ENCODE peak calls at places on chromosome 1, in five cellular contexts. J is heart left ventricle; P is suprapubic skin; I is aorta; Y is effector memory CD4-positive, alpha-beta T cell. A is an unnamed sample. For H3K4me1, the result is how much of the 10 kb centered on the place peaks cover.

GRCh38 chr1:12543747-12544146 is 74.3 kb downstream of the DHRS3 start:
- DNase-seq in J (no peak), P (no peak), I (no peak), Y (no peak), A (no peak)

GRCh38 chr1:155003766-155004351 is 1.3 kb downstream of the ZBTB7B start:
- DNase-seq in J (peak), P (no peak), I (peak), Y (no peak), A (no peak)

GRCh38 chr1:234684854-234685253 is 74.9 kb upstream of the IRF2BP2 start:
- DNase-seq in J (no peak), P (no peak), I (no peak), Y (no peak), A (no peak)

GRCh38 chr1:66357478-66358197 is 176.3 kb upstream of the SGIP1 start:
- DNase-seq in J (no peak), P (no peak), I (no peak), Y (no peak), A (no peak)

GRCh38 chr1:34066921-34067603 is 98.0 kb downstream of the CSMD2 start:
- DNase-seq in J (no peak), P (no peak), I (no peak), Y (no peak), A (no peak)

GRCh38 chr1:165900576-165901380 is 73.4 kb downstream of the UCK2 start:
- DNase-seq in J (no peak), P (no peak), I (peak), Y (no peak), A (no peak)

GRCh38 chr1:75265792-75266191 is 131.6 kb downstream of the LHX8 start:
- DNase-seq in J (no peak), P (no peak), I (no peak), Y (no peak), A (peak)

GRCh38 chr1:230220478-230220877 is 153.4 kb downstream of the GALNT2 start:
- DNase-seq in J (no peak), P (no peak), I (no peak), Y (no peak), A (no peak)

GRCh38 chr1:24635195-24635843 is 7.8 kb upstream of the SRRM1 start:
- DNase-seq in J (no peak), P (no peak), I (no peak), Y (no peak), A (no peak)

GRCh38 chr1:36492491-36492890 is 9.8 kb upstream of the CSF3R start:
- DNase-seq in J (no peak), P (no peak), I (no peak), Y (no peak), A (no peak)

GRCh38 chr1:59885160-59885832 is 41.3 kb downstream of the CYP2J2 start:
- DNase-seq in J (no peak), P (no peak), I (no peak), Y (no peak), A (no peak)

GRCh38 chr1:59686170-59686569 is 128.6 kb upstream of the HOOK1 start:
- DNase-seq in J (no peak), P (no peak), I (no peak), Y (no peak), A (no peak)

GRCh38 chr1:41390171-41390570 is 28.9 kb downstream of the FOXO6 start:
- DNase-seq in J (no peak), P (no peak), I (no peak), Y (no peak), A (no peak)

DNA sequence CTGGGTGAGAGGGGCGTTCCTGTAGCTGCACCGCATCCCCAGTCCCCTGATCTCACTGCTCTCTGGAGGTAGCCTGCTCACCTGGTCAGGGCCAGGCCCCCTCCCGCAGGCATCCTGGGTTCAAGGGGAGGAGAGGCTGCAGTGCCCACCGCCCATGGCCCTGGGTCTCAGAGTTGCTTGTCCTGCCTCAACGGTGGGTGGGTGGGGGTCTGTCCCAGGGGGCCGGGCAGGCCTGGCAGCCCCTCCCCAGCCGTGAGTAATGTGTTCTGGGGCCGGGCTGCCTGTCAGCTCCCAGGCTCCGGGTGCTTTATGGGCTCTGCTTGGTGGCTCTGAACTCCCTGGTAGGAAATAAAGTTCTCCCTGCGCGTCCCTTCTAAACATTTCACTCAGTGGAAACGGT is 126.9 kb downstream of the CASZ1 start:
- DNase-seq in J (no peak), P (no peak), I (no peak), Y (no peak), A (no peak)
- H3K4me3 ChIP-seq in J (no peak), P (no peak), I (no peak), Y (no peak), A (no peak)

DNA sequence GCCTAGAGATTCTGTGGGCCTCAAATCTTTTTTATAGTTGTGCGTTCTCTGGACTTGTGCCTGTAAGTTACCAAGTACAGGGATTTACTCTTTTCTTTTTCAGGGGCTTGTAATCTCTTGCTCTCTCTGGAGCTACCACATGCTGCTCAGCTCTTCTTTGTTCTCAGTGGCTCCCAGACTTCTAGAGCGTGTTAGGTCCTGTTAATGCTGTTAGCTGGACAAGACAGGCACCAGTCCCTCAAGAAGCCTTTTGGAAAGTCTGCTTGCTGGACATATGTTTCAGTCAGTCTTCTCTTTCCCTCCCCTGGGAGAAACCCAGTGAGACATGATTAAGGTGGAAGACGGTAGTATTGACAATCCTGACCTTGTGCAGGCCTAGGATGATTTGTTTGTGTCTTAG is 29.4 kb downstream of the KCNK2 start:
- DNase-seq in J (no peak), P (no peak), I (no peak), Y (no peak), A (no peak)
- H3K27ac ChIP-seq in J (no peak), P (no peak), I (no peak), Y (no peak), A (no peak)

DNA sequence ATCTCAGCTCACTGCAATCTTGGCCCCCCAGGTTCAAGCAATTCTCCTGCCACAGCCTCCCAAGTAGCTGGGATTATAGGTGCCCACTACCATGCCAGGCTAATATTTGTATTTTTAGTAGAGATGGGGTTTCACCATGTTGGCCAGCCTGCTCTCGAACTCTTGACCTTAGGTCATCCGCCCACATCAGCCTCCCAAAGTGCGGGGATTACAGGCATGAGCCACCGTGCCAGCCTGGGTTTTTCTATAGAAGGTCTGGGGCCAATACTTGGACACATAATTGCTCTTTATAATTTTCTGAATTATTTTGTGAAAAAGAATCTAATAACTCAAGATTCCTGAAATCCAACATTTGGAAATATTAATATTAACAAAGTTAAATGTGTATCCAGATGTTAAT is 1267.7 kb upstream of the ADGRL4 start:
- DNase-seq in J (no peak), P (no peak), I (no peak), Y (no peak), A (no peak)
- H3K4me1 ChIP-seq in J (under half), P (under half), I (under half), Y (under half), A (under half)

DNA sequence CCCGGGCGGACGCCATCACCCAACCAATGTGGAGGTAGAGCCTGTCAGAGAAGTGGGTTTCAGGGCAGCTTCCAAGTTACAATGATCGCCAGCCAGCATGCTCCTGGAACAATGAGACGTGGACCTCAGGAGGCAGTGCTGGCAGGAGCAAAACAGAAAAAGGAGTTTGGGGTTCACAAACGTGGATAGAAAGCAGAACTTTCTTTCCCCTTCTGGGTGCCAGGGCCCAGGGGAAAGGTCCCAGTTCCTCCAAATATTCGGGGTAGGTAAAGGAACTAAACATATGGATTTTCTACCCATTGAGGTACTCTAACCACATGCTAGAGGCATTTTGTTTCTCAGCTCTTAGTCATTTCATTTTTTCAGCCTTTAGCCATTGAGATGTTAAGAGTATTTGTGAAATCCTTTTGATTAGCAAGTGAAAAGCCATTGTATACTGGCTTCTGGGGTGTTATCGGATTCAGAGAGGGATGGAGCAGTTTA is 488.4 kb upstream of the ADGRL2 start:
- DNase-seq in J (no peak), P (no peak), I (no peak), Y (no peak), A (peak)
- H3K4me3 ChIP-seq in J (no peak), P (no peak), I (no peak), Y (no peak), A (no peak)

DNA sequence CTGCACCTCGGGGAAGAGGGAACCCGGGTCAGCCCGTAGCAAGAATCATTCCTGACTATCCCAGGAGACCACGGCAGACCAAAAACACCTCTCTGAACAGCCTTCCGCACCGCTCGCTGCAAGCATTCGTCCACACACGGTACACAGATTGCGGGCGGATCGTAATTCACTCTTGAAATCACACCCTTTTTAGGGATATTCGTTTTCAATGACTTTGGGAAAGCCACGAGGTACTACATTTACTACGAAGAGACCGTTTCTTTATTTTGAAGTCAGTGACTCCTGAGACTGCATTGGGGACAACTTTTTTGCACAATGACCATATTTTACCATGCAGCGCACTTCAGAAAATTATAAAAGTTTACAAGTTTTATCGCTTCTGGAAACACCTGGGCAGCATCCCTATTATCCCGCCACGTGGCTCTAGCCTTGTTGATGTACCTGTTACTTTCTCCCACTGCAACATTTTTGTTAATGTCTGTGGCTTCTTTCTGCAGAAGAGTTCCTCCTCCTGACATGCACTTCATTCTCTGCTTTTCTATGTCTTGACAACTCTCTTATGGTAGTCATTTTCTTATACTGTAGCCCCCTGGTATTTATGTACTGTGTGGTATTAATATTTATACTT is 1.2 kb upstream of the AKT3 start:
- DNase-seq in J (no peak), P (no peak), I (no peak), Y (no peak), A (no peak)
- H3K27ac ChIP-seq in J (peak), P (peak), I (peak), Y (peak), A (no peak)

DNA sequence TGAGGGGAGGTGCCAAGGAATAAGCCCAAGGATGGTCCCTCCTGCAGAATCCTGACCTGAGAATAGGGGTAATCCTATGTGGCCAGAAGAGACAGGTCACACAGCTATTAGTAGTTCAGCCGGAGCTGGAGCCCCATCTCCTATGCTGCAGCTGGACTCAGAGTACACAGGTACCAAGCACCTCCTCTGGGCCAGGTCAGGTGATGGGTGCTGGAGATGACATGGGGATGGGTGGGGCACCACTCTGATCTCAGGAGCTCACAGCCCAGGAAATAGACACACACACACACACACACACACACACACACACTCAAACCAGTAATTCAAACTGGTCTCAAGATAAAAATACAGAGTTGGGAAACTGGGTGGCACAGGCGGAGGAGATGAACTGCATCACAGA is 54.2 kb upstream of the SSBP3 start:
- DNase-seq in J (no peak), P (peak), I (no peak), Y (peak), A (no peak)
- H3K4me1 ChIP-seq in J (under half), P (under half), I (under half), Y (under half), A (under half)

GRCh38 chr1:207644852-207645631 is at the start of gene CR1L:
- DNase-seq in J (peak), P (peak), I (peak), Y (peak), A (peak)
- H3K4me3 ChIP-seq in J (peak), P (peak), I (peak), Y (peak), A (peak)

DNA sequence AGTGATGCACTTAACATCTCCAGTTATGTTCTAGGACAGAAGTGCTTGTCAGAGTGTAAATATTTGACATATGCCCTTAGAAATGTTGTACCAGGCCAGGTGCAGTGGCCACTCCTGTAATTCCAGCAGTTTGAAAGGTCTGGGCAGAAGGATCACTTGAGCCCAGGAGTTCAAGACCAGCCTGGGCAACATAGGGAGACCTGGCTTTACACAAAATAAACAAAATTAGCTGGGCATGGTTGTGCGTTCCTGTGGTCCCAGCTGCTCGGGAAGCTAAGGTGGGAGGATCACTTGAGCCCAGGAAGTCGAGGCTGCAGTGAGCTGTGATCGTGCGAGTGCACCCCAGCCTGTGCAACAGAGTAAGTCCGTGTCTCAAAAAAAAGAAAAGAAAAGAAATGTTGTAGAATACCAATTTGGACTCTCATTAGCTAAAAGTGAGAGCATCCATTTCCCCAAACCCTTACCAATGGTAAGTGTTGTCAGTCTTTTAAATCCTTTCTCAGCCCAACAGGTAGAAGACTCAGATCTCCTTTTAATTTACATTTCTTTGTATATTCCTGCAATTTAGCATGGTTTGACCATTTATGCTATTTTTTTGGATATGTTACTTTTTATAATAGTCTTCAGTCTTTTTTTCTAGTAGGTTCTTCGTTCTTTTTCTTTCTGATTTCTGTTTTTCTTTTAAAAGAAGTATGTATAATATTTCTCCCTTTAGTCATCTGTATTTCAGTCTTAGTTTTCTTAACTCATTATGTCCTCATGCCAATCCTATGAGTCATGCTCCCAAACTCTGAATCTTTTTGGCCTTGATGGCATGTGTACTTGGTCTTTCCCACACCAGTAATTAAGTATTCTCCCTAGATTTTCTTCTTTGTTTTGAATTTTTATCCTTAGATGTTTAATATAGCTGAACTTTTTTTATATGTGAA is 74.4 kb downstream of the CAMTA1 start:
- DNase-seq in J (no peak), P (no peak), I (no peak), Y (no peak), A (no peak)
- H3K27ac ChIP-seq in J (peak), P (peak), I (peak), Y (no peak), A (no peak)

GRCh38 chr1:176612791-176613190 is 149.8 kb downstream of the PAPPA2 start:
- DNase-seq in J (no peak), P (no peak), I (no peak), Y (no peak), A (no peak)
- H3K4me1 ChIP-seq in J (under half), P (under half), I (under half), Y (under half), A (under half)